ENCODE peak calls at places on chromosomes 5 and 9, in six cellular contexts. E is fibroblast of lung, H is pancreas, K is IMR-90, J is mammary epithelial cell, N is neural progenitor cell. Z is an unnamed sample.
A peak's percentile ranks its signal among the peaks of the same experiment; 100 is the strongest.

GRCh38 chr9:90099262-90099982 is 494.6 kb downstream of the GADD45G start:
- DNase-seq in H (no peak), K (peak; percentile 13), N (peak; percentile 24), E (peak; percentile 37), J (peak; percentile 25), Z (no peak)

GRCh38 chr9:34992376-34992951 is 2.9 kb downstream of the DNAJB5 start:
- DNase-seq in E (peak; percentile 94), H (no peak), N (peak; percentile 8), K (peak; percentile 94), J (peak; percentile 69), Z (peak; percentile 71)

GRCh38 chr5:56508249-56508648 is 275.1 kb upstream of the ANKRD55 start:
- DNase-seq in E (no peak), K (no peak), J (no peak), H (no peak), N (no peak), Z (no peak)

GRCh38 chr9:3874472-3875370 is 348.9 kb upstream of the RFX3 start:
- DNase-seq in N (peak; percentile 6), H (no peak), J (no peak), K (no peak), E (no peak), Z (no peak)

GRCh38 chr5:93349613-93350012 is 231.4 kb downstream of the NR2F1-AS1 start:
- DNase-seq in E (peak; percentile 87), N (no peak), H (no peak), K (peak; percentile 89), J (peak; percentile 94), Z (no peak)

GRCh38 chr9:77764894-77765780 is 117.0 kb upstream of the GNA14 start:
- DNase-seq in N (peak; percentile 10), K (peak; percentile 80), H (no peak), E (peak; percentile 65), J (peak; percentile 18), Z (no peak)

GRCh38 chr5:903756-904096 is 11.0 kb downstream of the TRIP13 start:
- DNase-seq in N (no peak), J (no peak), E (no peak), K (no peak), H (no peak), Z (no peak)

GRCh38 chr9:86443992-86444391 is 89.8 kb upstream of the TUT7 start:
- DNase-seq in J (no peak), H (no peak), K (no peak), N (no peak), E (no peak), Z (no peak)

GRCh38 chr5:131224387-131225191 is 39.3 kb upstream of the CDC42SE2 start:
- DNase-seq in N (no peak), H (peak; percentile 26), J (no peak), E (no peak), K (no peak), Z (peak; percentile 76)

GRCh38 chr5:111117149-111117548 is 25.0 kb downstream of the WDR36 start:
- DNase-seq in H (no peak), E (no peak), K (no peak), J (no peak), N (no peak), Z (no peak)

GRCh38 chr5:141040093-141040762 is 10.9 kb upstream of the PCDHB1 start:
- DNase-seq in J (peak; percentile 58), E (no peak), N (peak; percentile 83), K (no peak), H (peak; percentile 55), Z (no peak)

GRCh38 chr9:1117439-1117838 is 67.3 kb downstream of the DMRT2 start:
- DNase-seq in H (no peak), K (no peak), E (no peak), N (no peak), J (no peak), Z (no peak)

GRCh38 chr9:136541709-136542108 is 4.1 kb downstream of the NOTCH1 start:
- DNase-seq in K (no peak), H (no peak), E (no peak), J (no peak), N (no peak), Z (no peak)

GRCh38 chr5:74647096-74647495 is 6.6 kb upstream of the ENC1 start:
- DNase-seq in K (no peak), J (peak; percentile 80), N (no peak), H (no peak), E (no peak), Z (no peak)

GRCh38 chr5:102222772-102223171 is 73.3 kb downstream of the SLCO4C1 start:
- DNase-seq in E (no peak), J (no peak), K (no peak), N (no peak), H (no peak), Z (no peak)

GRCh38 chr9:100011062-100011681 is 87.6 kb downstream of the ERP44 start:
- DNase-seq in N (peak; percentile 62), J (peak; percentile 29), H (no peak), K (peak; percentile 67), E (peak; percentile 42), Z (no peak)

GRCh38 chr5:43152946-43153345 is 32.2 kb downstream of the ZNF131 start:
- DNase-seq in K (peak; percentile 76), E (peak; percentile 70), N (no peak), J (no peak), H (no peak), Z (no peak)

GRCh38 chr5:90022711-90023053 is 386.9 kb downstream of the CETN3 start:
- DNase-seq in N (no peak), J (no peak), K (no peak), E (peak; percentile 12), H (no peak), Z (no peak)

GRCh38 chr5:161412792-161413191 is 133.7 kb downstream of the GABRB2 start:
- DNase-seq in H (no peak), K (no peak), E (no peak), N (no peak), J (no peak), Z (no peak)

GRCh38 chr5:144582046-144582445 is 411.4 kb downstream of the KCTD16 start:
- DNase-seq in N (no peak), H (no peak), K (no peak), J (peak; percentile 90), E (no peak), Z (no peak)

GRCh38 chr5:132500931-132501628 is 10.5 kb upstream of the IRF1 start:
- DNase-seq in E (peak; percentile 40), J (no peak), N (peak; percentile 79), K (peak; percentile 55), H (peak; percentile 69), Z (peak; percentile 93)

GRCh38 chr9:136761545-136761981 is 2.8 kb downstream of the LCN15 start:
- DNase-seq in J (no peak), N (no peak), E (no peak), K (no peak), H (no peak), Z (no peak)

GRCh38 chr5:172322028-172322965 is 38.7 kb upstream of the UBTD2 start:
- DNase-seq in N (no peak), E (no peak), J (peak; percentile 42), K (no peak), H (peak; percentile 31), Z (no peak)

GRCh38 chr5:20601678-20602100 is 613.7 kb upstream of the CDH18 start:
- DNase-seq in J (peak; percentile 61), K (no peak), H (no peak), N (peak; percentile 25), E (peak; percentile 71), Z (no peak)

GRCh38 chr9:109903515-109904138 is 123.6 kb downstream of the PALM2AKAP2 start:
- DNase-seq in H (peak; percentile 46), N (peak; percentile 82), K (peak; percentile 83), J (peak; percentile 53), E (peak; percentile 70), Z (no peak)

GRCh38 chr9:28396058-28396457 is 822.8 kb upstream of the C9orf72 start:
- DNase-seq in J (peak; percentile 12), H (no peak), N (no peak), E (no peak), K (no peak), Z (no peak)

GRCh38 chr9:105299190-105299854 is 54.9 kb downstream of the SLC44A1 start:
- DNase-seq in J (peak; percentile 95), N (no peak), H (no peak), E (peak; percentile 98), K (peak; percentile 98), Z (no peak)

GRCh38 chr5:68376931-68377330 is 161.4 kb downstream of the PIK3R1 start:
- DNase-seq in J (peak; percentile 67), E (no peak), K (no peak), H (no peak), N (no peak), Z (no peak)

GRCh38 chr9:124834586-124834985 is 18.7 kb upstream of the WDR38 start:
- DNase-seq in K (peak; percentile 67), N (no peak), J (peak; percentile 97), E (peak; percentile 89), H (peak; percentile 30), Z (no peak)

GRCh38 chr5:73213566-73213998 is 40.6 kb downstream of the TMEM174 start:
- DNase-seq in E (peak; percentile 92), H (no peak), N (no peak), K (peak; percentile 92), J (no peak), Z (no peak)

GRCh38 chr9:128372188-128372641 is 1.0 kb downstream of the URM1 start:
- DNase-seq in H (no peak), K (no peak), J (peak; percentile 44), N (no peak), E (peak; percentile 23), Z (no peak)

GRCh38 chr5:116573279-116573616 is 1.4 kb downstream of the SEMA6A start:
- DNase-seq in K (no peak), E (peak; percentile 3), N (peak; percentile 70), J (peak; percentile 14), H (peak; percentile 29), Z (peak; percentile 78)

GRCh38 chr9:37200572-37201005 is 80.2 kb downstream of the ZCCHC7 start:
- DNase-seq in H (no peak), N (no peak), K (peak; percentile 70), E (peak; percentile 77), J (peak; percentile 74), Z (no peak)

DNA sequence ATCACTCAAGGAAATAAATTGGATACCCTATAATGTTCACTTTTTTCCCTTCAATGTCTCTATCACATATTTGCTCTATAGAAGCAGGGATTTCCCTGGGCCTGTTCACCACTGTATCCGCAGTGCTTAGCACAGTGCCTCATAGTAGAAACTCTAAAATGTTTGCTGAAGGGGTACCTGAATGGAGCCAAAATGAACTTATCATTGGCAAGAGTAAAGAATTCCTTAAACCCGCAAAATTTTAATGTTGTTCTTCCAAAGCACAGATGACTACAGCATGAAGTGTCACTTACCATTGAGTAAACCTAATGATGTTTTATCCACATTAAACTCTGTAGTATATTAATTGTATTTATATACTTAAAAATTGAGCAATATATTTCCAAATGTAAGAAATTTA is 96.1 kb downstream of the JAKMIP2 start:
- DNase-seq in E (peak; percentile 65), J (no peak), H (no peak), K (no peak), N (no peak), Z (no peak)
- H3K4me1 ChIP-seq in E (no peaks in the 10 kb centered on the region), J (no peaks in the 10 kb centered on the region), H (no peaks in the 10 kb centered on the region), K (no peaks in the 10 kb centered on the region), N (peaks cover 4% of the 10 kb centered on the region), Z (no peaks in the 10 kb centered on the region)

GRCh38 chr9:18452276-18452675 is 21.7 kb upstream of the ADAMTSL1 start:
- DNase-seq in E (no peak), H (no peak), J (no peak), K (no peak), N (no peak), Z (no peak)
- H3K27ac ChIP-seq in E (no peak overlapping the region), H (no peak overlapping the region), J (no peak overlapping the region), K (no peak overlapping the region), N (no peak overlapping the region), Z (no peak overlapping the region)

GRCh38 chr9:93228030-93228429 is 44.1 kb downstream of the WNK2 start:
- DNase-seq in N (no peak), K (no peak), J (no peak), H (no peak), E (no peak), Z (no peak)
- TF ChIP-seq CTCF in N (no peak), K (no peak), J (no peak), H (no peak), E (no peak), Z (no peak)

GRCh38 chr5:168305281-168305680 is 13.8 kb downstream of the WWC1 start:
- DNase-seq in J (no peak), H (no peak), N (no peak), K (no peak), E (no peak), Z (no peak)
- H3K4me1 ChIP-seq in J (peaks cover 29% of the 10 kb centered on the region), H (peaks cover 13% of the 10 kb centered on the region), N (peaks cover 8% of the 10 kb centered on the region), K (peaks cover 8% of the 10 kb centered on the region), E (no peaks in the 10 kb centered on the region), Z (no peaks in the 10 kb centered on the region)